ENCODE peak calls at places on chromosomes 6 and 20, in four cellular contexts. G is Karpas-422; N is DMS153; Y is activated CD8-positive, alpha-beta memory T cell treated with anti-CD3 and anti-CD28 coated beads, Interleukin-2, amount 50 U/mL, for 48 hours. R is an unnamed sample.

GRCh38 chr6:26246057-26246456 is 118.9 kb upstream of the BTN3A2 start:
- DNase-seq in Y (no peak), N (no peak), G (no peak), R (no peak)

GRCh38 chr20:36717657-36718056 is 28.2 kb downstream of the NDRG3 start:
- DNase-seq in G (peak; percentile 63), N (no peak), Y (no peak), R (peak; percentile 7)

GRCh38 chr6:137823826-137824501 is 43.1 kb upstream of the TNFAIP3 start:
- DNase-seq in Y (peak; percentile 78), G (no peak), N (peak; percentile 39), R (peak; percentile 93)

GRCh38 chr20:61443541-61444126 is 191.6 kb downstream of the CDH4 start:
- DNase-seq in N (no peak), G (no peak), Y (no peak), R (peak; percentile 46)

GRCh38 chr6:39322306-39322850 is at the start of gene KCNK16:
- DNase-seq in Y (no peak), G (no peak), N (no peak), R (no peak)

GRCh38 chr20:62922451-62922921 is 3.8 kb downstream of the DIDO1 start:
- DNase-seq in Y (peak; percentile 68), G (no peak), N (no peak), R (no peak)

GRCh38 chr6:35919085-35919826 is 1.6 kb downstream of the SRPK1 start:
- DNase-seq in G (peak; percentile 69), Y (no peak), N (peak; percentile 10), R (peak; percentile 75)

GRCh38 chr6:168908166-168908565 is 345.5 kb downstream of the THBS2 start:
- DNase-seq in N (no peak), Y (no peak), G (no peak), R (peak; percentile 49)

GRCh38 chr6:125584468-125584939 is 164.9 kb upstream of the HEY2 start:
- DNase-seq in Y (no peak), G (no peak), N (peak; percentile 61), R (peak; percentile 7)

GRCh38 chr6:35776364-35777215 is at the start of gene CLPSL2:
- DNase-seq in N (no peak), G (no peak), Y (no peak), R (no peak)

GRCh38 chr6:70277480-70277879 is 25.4 kb downstream of the COL9A1 start:
- DNase-seq in N (no peak), G (no peak), Y (no peak), R (peak; percentile 9)

GRCh38 chr6:19301980-19302379 is 535.2 kb upstream of the ID4 start:
- DNase-seq in G (no peak), Y (no peak), N (peak; percentile 52), R (no peak)

GRCh38 chr6:31829633-31830492 is 2.3 kb downstream of the HSPA1B start:
- DNase-seq in Y (no peak), G (peak; percentile 79), N (peak; percentile 32), R (peak; percentile 54)

GRCh38 chr6:37357860-37358259 is 4.1 kb downstream of the RNF8 start:
- DNase-seq in G (no peak), N (no peak), Y (no peak), R (no peak)

GRCh38 chr20:58712116-58712822 is 19.7 kb downstream of the NPEPL1 start:
- DNase-seq in Y (no peak), N (no peak), G (no peak), R (no peak)

GRCh38 chr20:17759449-17759848 is 59.7 kb downstream of the BANF2 start:
- DNase-seq in G (no peak), N (no peak), Y (no peak), R (peak; percentile 81)

GRCh38 chr6:66496659-66497058 is 789.6 kb upstream of the EYS start:
- DNase-seq in Y (no peak), G (peak; percentile 70), N (peak; percentile 30), R (no peak)

GRCh38 chr6:133159269-133159795 is 81.8 kb upstream of the EYA4 start:
- DNase-seq in G (no peak), N (no peak), Y (no peak), R (no peak)

GRCh38 chr6:167744681-167745659 is 81.7 kb upstream of the AFDN start:
- DNase-seq in N (no peak), Y (no peak), G (no peak), R (peak; percentile 41)

GRCh38 chr6:108699290-108700041 is 138.7 kb downstream of the FOXO3 start:
- DNase-seq in N (peak; percentile 85), Y (no peak), G (no peak), R (no peak)

GRCh38 chr6:110944681-110945151 is 13.8 kb upstream of the GTF3C6 start:
- DNase-seq in N (no peak), G (peak; percentile 53), Y (peak; percentile 63), R (peak; percentile 90)

GRCh38 chr6:45445749-45446454 is 68.2 kb upstream of the SUPT3H start:
- DNase-seq in N (peak; percentile 90), G (no peak), Y (no peak), R (peak; percentile 99)

GRCh38 chr6:11654876-11655275 is 117.3 kb downstream of the TMEM170B start:
- DNase-seq in Y (no peak), G (no peak), N (no peak), R (peak; percentile 33)

GRCh38 chr20:18443841-18444240 is 23.0 kb downstream of the DZANK1 start:
- DNase-seq in N (no peak), G (no peak), Y (no peak), R (peak; percentile 12)

GRCh38 chr20:51172558-51173428 is 149.9 kb upstream of the KCNG1 start:
- DNase-seq in N (no peak), Y (peak; percentile 4), G (peak; percentile 40), R (no peak)

GRCh38 chr6:166471797-166472260 is 89.1 kb upstream of the MPC1 start:
- DNase-seq in G (no peak), Y (no peak), N (no peak), R (no peak)

GRCh38 chr6:73866305-73866704 is 170.3 kb downstream of the CD109 start:
- DNase-seq in G (no peak), N (no peak), Y (no peak), R (no peak)

GRCh38 chr6:118648866-118649554 is 2.4 kb downstream of the CEP85L start:
- DNase-seq in G (no peak), N (no peak), Y (no peak), R (no peak)

R was measured in amniotic epithelial cell.